ENCODE peak calls at places on chromosomes 12 and 14, in four cellular contexts. Q, E, L and M are unnamed samples.

GRCh38 chr12:92608418-92609091 is 94.2 kb upstream of the PLEKHG7 start:
- DNase-seq in Q (peak), E (peak), L (peak), M (no peak)

GRCh38 chr12:5478081-5478706 is 46.3 kb downstream of the NTF3 start:
- DNase-seq in Q (no peak), E (no peak), L (no peak), M (no peak)

GRCh38 chr14:36647827-36648753 is 13.6 kb upstream of the PAX9 start:
- DNase-seq in Q (no peak), E (peak), L (peak), M (peak)

GRCh38 chr12:21697829-21698630 is 40.4 kb upstream of the LDHB start:
- DNase-seq in Q (no peak), E (peak), L (peak), M (no peak)

GRCh38 chr12:108722992-108723766 is 8.1 kb downstream of the CORO1C start:
- DNase-seq in Q (no peak), E (no peak), L (no peak), M (no peak)

GRCh38 chr14:67555518-67556090 is 22.5 kb downstream of the PLEKHH1 start:
- DNase-seq in Q (no peak), E (no peak), L (no peak), M (no peak)

GRCh38 chr14:50257728-50258127 is 26.4 kb upstream of the SOS2 start:
- DNase-seq in Q (no peak), E (no peak), L (peak), M (no peak)

GRCh38 chr12:13587721-13588389 is 391.3 kb downstream of the EMP1 start:
- DNase-seq in Q (no peak), E (no peak), L (no peak), M (no peak)

GRCh38 chr14:20422886-20423285 is 9.6 kb upstream of the TEP1 start:
- DNase-seq in Q (no peak), E (no peak), L (no peak), M (no peak)

GRCh38 chr14:104195854-104196253 is 57.5 kb downstream of the KIF26A start:
- DNase-seq in Q (no peak), E (no peak), L (no peak), M (no peak)

GRCh38 chr14:105064721-105065143 is 498 bp downstream of the GPR132 start:
- DNase-seq in Q (no peak), E (peak), L (no peak), M (no peak)

GRCh38 chr12:42162940-42163339 is 18.3 kb upstream of the GXYLT1 start:
- DNase-seq in Q (no peak), E (no peak), L (no peak), M (no peak)

GRCh38 chr14:54743382-54743781 is 159.2 kb downstream of the GCH1 start:
- DNase-seq in Q (no peak), E (no peak), L (no peak), M (no peak)

GRCh38 chr12:94817695-94818075 is 167.3 kb upstream of the TMCC3 start:
- DNase-seq in Q (no peak), E (no peak), L (no peak), M (no peak)

GRCh38 chr12:117143008-117143532 is 43.9 kb upstream of the TESC start:
- DNase-seq in Q (no peak), E (peak), L (no peak), M (no peak)

GRCh38 chr14:56159066-56159465 is 40.9 kb downstream of the PELI2 start:
- DNase-seq in Q (no peak), E (no peak), L (no peak), M (no peak)

GRCh38 chr14:67636361-67636919 is 16.7 kb downstream of the ARG2 start:
- DNase-seq in Q (peak), E (no peak), L (peak), M (no peak)

GRCh38 chr12:130258863-130259262 is 78.8 kb upstream of the PIWIL1 start:
- DNase-seq in Q (no peak), E (no peak), L (no peak), M (no peak)

GRCh38 chr12:49880756-49881390 is 22.8 kb downstream of the FAIM2 start:
- DNase-seq in Q (no peak), E (no peak), L (no peak), M (no peak)

GRCh38 chr14:104370256-104370870 is 209.2 kb upstream of the C14orf180 start:
- DNase-seq in Q (no peak), E (peak), L (peak), M (peak)

GRCh38 chr12:51200806-51201205 is 17.1 kb downstream of the POU6F1 start:
- DNase-seq in Q (no peak), E (no peak), L (no peak), M (no peak)

GRCh38 chr12:112185093-112185923 is 59.9 kb downstream of the TRAFD1 start:
- DNase-seq in Q (no peak), E (no peak), L (no peak), M (no peak)

GRCh38 chr12:112148031-112148513 is 22.7 kb downstream of the TRAFD1 start:
- DNase-seq in Q (no peak), E (no peak), L (peak), M (no peak)

GRCh38 chr14:92462568-92462967 is 51.0 kb upstream of the RIN3 start:
- DNase-seq in Q (no peak), E (no peak), L (no peak), M (no peak)

GRCh38 chr12:3241621-3242020 is 164.4 kb downstream of the TSPAN9 start:
- DNase-seq in Q (no peak), E (peak), L (no peak), M (no peak)

GRCh38 chr12:24560867-24561266 is 388.0 kb downstream of the BCAT1 start:
- DNase-seq in Q (no peak), E (no peak), L (no peak), M (no peak)

GRCh38 chr14:68695326-68695768 is 97.5 kb downstream of the ZFP36L1 start:
- DNase-seq in Q (peak), E (peak), L (peak), M (no peak)

GRCh38 chr12:116818341-116818856 is 62.8 kb downstream of the HRK start:
- DNase-seq in Q (no peak), E (no peak), L (peak), M (no peak)

GRCh38 chr12:106066726-106067325 is 71.9 kb downstream of the NUAK1 start:
- DNase-seq in Q (no peak), E (no peak), L (no peak), M (no peak)

GRCh38 chr14:81303258-81303935 is 82.6 kb upstream of the GTF2A1 start:
- DNase-seq in Q (peak), E (peak), L (peak), M (no peak)

GRCh38 chr14:86961106-86961716 is 1031.8 kb downstream of the GALC start:
- DNase-seq in Q (no peak), E (peak), L (peak), M (peak)

GRCh38 chr14:105315211-105315721 is 718 bp downstream of the PACS2 start:
- DNase-seq in Q (no peak), E (peak), L (no peak), M (peak)

GRCh38 chr12:54164402-54165145 is 24.2 kb downstream of the SMUG1 start:
- DNase-seq in Q (no peak), E (no peak), L (no peak), M (peak)

GRCh38 chr12:13197526-13198141 is 1.1 kb downstream of the EMP1 start:
- DNase-seq in Q (no peak), E (no peak), L (no peak), M (no peak)

GRCh38 chr12:106106892-106107291 is 31.9 kb downstream of the NUAK1 start:
- DNase-seq in Q (no peak), E (no peak), L (no peak), M (no peak)

DNA sequence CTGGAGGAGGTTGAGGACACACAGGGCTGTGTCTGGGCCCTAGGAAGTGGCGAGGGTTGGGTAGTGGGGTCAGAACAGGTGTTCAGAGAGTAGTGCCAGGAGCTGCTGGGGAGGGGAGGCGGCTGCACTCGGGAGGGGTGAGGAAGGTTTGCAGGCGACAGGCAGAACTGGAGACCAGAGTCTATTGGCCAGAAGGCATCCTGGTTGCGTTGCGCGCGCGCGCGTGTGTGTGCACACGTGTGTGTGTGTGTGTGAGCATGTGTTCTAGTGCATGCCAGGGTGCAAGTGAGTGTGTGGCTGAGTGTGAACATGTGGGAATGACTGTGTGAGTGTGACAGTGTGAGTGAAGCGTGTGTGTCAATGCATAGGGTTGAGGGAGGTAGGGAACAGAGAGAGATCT is 86.4 kb downstream of the CCDC92 start:
- DNase-seq in Q (no peak), E (no peak), L (no peak), M (no peak)
- TF ChIP-seq ETV6 in Q (no peak), E (no peak), L (no peak), M (no peak)

GRCh38 chr12:97639702-97640101 is 177.1 kb downstream of the RMST start:
- DNase-seq in Q (no peak), E (peak), L (no peak), M (no peak)
- TF ChIP-seq ETV6 in Q (no peak), E (no peak), L (no peak), M (no peak)

DNA sequence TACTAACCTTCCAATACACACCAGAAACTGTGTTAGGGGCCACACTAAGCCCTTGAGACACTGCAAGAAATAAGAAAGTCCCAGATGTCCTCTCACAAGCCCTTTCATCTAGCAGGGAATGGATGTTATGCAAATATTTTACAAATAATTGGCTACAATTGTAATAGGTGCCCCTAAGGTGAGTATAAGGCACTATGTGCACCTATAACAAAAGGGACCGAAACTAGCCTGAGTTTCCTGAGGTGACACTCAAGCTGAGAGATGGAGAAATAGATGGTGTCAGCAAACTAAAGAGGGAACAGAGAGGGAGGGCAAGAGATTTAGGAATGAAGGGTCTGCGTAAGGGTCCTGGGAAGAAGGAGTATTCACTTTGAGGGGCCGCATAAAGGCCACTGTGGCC is 212.6 kb downstream of the TTC8 start:
- DNase-seq in Q (no peak), E (no peak), L (no peak), M (no peak)
- TF ChIP-seq ETV6 in Q (no peak), E (no peak), L (no peak), M (no peak)

GRCh38 chr12:18160901-18161300 is 70.9 kb upstream of the RERGL start:
- DNase-seq in Q (no peak), E (no peak), L (no peak), M (no peak)

GRCh38 chr12:18165889-18166288 is 75.9 kb upstream of the RERGL start:
- DNase-seq in Q (no peak), E (no peak), L (no peak), M (no peak)

DNA sequence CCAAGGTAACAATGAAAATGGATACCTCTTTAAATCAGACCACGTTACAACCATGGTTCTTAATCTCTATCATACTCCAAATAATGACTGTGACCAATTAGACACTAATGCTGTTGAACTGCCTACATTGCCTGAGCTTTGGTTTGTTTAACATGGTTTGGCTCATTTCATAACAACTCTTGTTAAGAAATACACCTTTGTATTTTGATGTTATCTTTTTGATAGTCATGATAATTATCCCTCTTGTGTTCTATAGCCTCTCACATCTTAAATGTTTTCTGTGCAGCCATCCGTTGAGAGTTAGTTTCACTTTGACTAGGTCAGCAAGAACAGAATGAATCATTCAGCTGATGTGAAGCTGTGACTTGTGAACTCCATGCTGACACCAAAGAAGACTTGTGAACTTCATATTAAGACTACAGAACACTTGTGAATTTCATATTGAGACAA is 75.5 kb upstream of the RERGL start:
- DNase-seq in Q (peak), E (no peak), L (no peak), M (no peak)
- TF ChIP-seq ETV6 in Q (peak), E (no peak), L (no peak), M (no peak)